ENCODE peak calls at places on chromosomes 11 and 22, in seven cellular contexts. One of them, this sample, is unnamed.

GRCh38 chr11:32101791-32102190 is 10.9 kb downstream of the RCN1 start:
- DNase-seq in HCT116: no peak
- DNase-seq in aorta: no peak
- DNase-seq in stimulated activated CD4-positive, alpha-beta T cell treated with anti-CD3 and anti-CD28 coated beads, Interleukin-15, amount 100 ng/mL, for 24 hours: no peak
- DNase-seq in GM10248: no peak
- DNase-seq in GM19239: no peak
- DNase-seq in suprapubic skin: no peak
- DNase-seq in this sample: no peak

GRCh38 chr11:13233173-13233572 is 44.4 kb upstream of the BMAL1 start:
- DNase-seq in aorta: no peak
- DNase-seq in suprapubic skin: no peak
- DNase-seq in GM10248: no peak
- DNase-seq in stimulated activated CD4-positive, alpha-beta T cell treated with anti-CD3 and anti-CD28 coated beads, Interleukin-15, amount 100 ng/mL, for 24 hours: no peak
- DNase-seq in GM19239: no peak
- DNase-seq in HCT116: no peak
- DNase-seq in this sample: no peak

GRCh38 chr11:97615541-97615940 is 1225.7 kb downstream of the JRKL start:
- DNase-seq in aorta: no peak
- DNase-seq in suprapubic skin: no peak
- DNase-seq in HCT116: no peak
- DNase-seq in GM10248: no peak
- DNase-seq in GM19239: no peak
- DNase-seq in stimulated activated CD4-positive, alpha-beta T cell treated with anti-CD3 and anti-CD28 coated beads, Interleukin-15, amount 100 ng/mL, for 24 hours: no peak
- DNase-seq in this sample: no peak

GRCh38 chr11:132430352-132431091 is 1060.1 kb downstream of the NTM start:
- DNase-seq in aorta: no peak
- DNase-seq in GM10248: no peak
- DNase-seq in GM19239: no peak
- DNase-seq in stimulated activated CD4-positive, alpha-beta T cell treated with anti-CD3 and anti-CD28 coated beads, Interleukin-15, amount 100 ng/mL, for 24 hours: no peak
- DNase-seq in HCT116: no peak
- DNase-seq in suprapubic skin: no peak
- DNase-seq in this sample: no peak

GRCh38 chr11:107665016-107665415 is 46.8 kb downstream of the SLN start:
- DNase-seq in aorta: no peak
- DNase-seq in suprapubic skin: no peak
- DNase-seq in GM10248: no peak
- DNase-seq in stimulated activated CD4-positive, alpha-beta T cell treated with anti-CD3 and anti-CD28 coated beads, Interleukin-15, amount 100 ng/mL, for 24 hours: no peak
- DNase-seq in GM19239: no peak
- DNase-seq in HCT116: no peak
- DNase-seq in this sample: no peak

GRCh38 chr22:40238425-40239344 is 61.0 kb downstream of the TNRC6B start:
- DNase-seq in aorta: peak
- DNase-seq in stimulated activated CD4-positive, alpha-beta T cell treated with anti-CD3 and anti-CD28 coated beads, Interleukin-15, amount 100 ng/mL, for 24 hours: no peak
- DNase-seq in GM10248: no peak
- DNase-seq in suprapubic skin: no peak
- DNase-seq in HCT116: no peak
- DNase-seq in GM19239: no peak
- DNase-seq in this sample: no peak

GRCh38 chr11:86147004-86147403 is 78.1 kb upstream of the PICALM start:
- DNase-seq in HCT116: no peak
- DNase-seq in aorta: no peak
- DNase-seq in GM19239: no peak
- DNase-seq in suprapubic skin: no peak
- DNase-seq in stimulated activated CD4-positive, alpha-beta T cell treated with anti-CD3 and anti-CD28 coated beads, Interleukin-15, amount 100 ng/mL, for 24 hours: no peak
- DNase-seq in GM10248: no peak
- DNase-seq in this sample: no peak

GRCh38 chr22:19884161-19884953 is 29.7 kb upstream of the GNB1L start:
- DNase-seq in aorta: no peak
- DNase-seq in GM10248: no peak
- DNase-seq in HCT116: no peak
- DNase-seq in stimulated activated CD4-positive, alpha-beta T cell treated with anti-CD3 and anti-CD28 coated beads, Interleukin-15, amount 100 ng/mL, for 24 hours: no peak
- DNase-seq in GM19239: no peak
- DNase-seq in suprapubic skin: no peak
- DNase-seq in this sample: no peak

GRCh38 chr22:27851974-27852713 is 50.6 kb upstream of the MN1 start:
- DNase-seq in aorta: no peak
- DNase-seq in suprapubic skin: no peak
- DNase-seq in GM10248: no peak
- DNase-seq in stimulated activated CD4-positive, alpha-beta T cell treated with anti-CD3 and anti-CD28 coated beads, Interleukin-15, amount 100 ng/mL, for 24 hours: no peak
- DNase-seq in HCT116: no peak
- DNase-seq in GM19239: no peak
- DNase-seq in this sample: no peak

GRCh38 chr22:31954535-31955326 is 10.4 kb downstream of the YWHAH start:
- DNase-seq in aorta: peak
- DNase-seq in stimulated activated CD4-positive, alpha-beta T cell treated with anti-CD3 and anti-CD28 coated beads, Interleukin-15, amount 100 ng/mL, for 24 hours: no peak
- DNase-seq in GM19239: no peak
- DNase-seq in suprapubic skin: no peak
- DNase-seq in HCT116: no peak
- DNase-seq in GM10248: no peak
- DNase-seq in this sample: no peak